ENCODE peak calls at places on chromosomes 2 and 18, in six cellular contexts. V, Y, J, U, F and A are unnamed samples.

GRCh38 chr2:20666364-20667150 is at the start of gene GDF7:
- DNase-seq in V (peak; percentile 72), Y (peak; percentile 68), J (peak; percentile 70), U (no peak), F (peak; percentile 46), A (peak; percentile 69)

GRCh38 chr2:174836345-174836999 is 72.2 kb upstream of the CHRNA1 start:
- DNase-seq in V (no peak), Y (no peak), J (no peak), U (no peak), F (no peak), A (no peak)

GRCh38 chr2:98869868-98870267 is 66.2 kb downstream of the CRACDL start:
- DNase-seq in V (no peak), Y (no peak), J (no peak), U (no peak), F (no peak), A (no peak)

GRCh38 chr2:176071330-176072291 is 12.2 kb downstream of the EVX2 start:
- DNase-seq in V (peak; percentile 54), Y (no peak), J (no peak), U (no peak), F (no peak), A (no peak)

GRCh38 chr18:35473562-35473961 is 24.2 kb downstream of the INO80C start:
- DNase-seq in V (no peak), Y (no peak), J (no peak), U (no peak), F (no peak), A (no peak)

GRCh38 chr2:215022418-215022817 is 116.0 kb downstream of the ABCA12 start:
- DNase-seq in V (no peak), Y (no peak), J (no peak), U (no peak), F (no peak), A (no peak)

GRCh38 chr18:9516437-9517064 is 41.2 kb downstream of the RALBP1 start:
- DNase-seq in V (no peak), Y (peak; percentile 51), J (no peak), U (peak; percentile 17), F (peak; percentile 14), A (no peak)

GRCh38 chr2:139007130-139007529 is 226.9 kb upstream of the NXPH2 start:
- DNase-seq in V (no peak), Y (no peak), J (no peak), U (no peak), F (no peak), A (no peak)

GRCh38 chr2:134252092-134252775 is 1.6 kb upstream of the MGAT5 start:
- DNase-seq in V (no peak), Y (no peak), J (no peak), U (no peak), F (no peak), A (no peak)

GRCh38 chr2:107336536-107336935 is 450.6 kb upstream of the ST6GAL2 start:
- DNase-seq in V (no peak), Y (no peak), J (no peak), U (no peak), F (no peak), A (no peak)

GRCh38 chr18:74283255-74283554 is 8.6 kb downstream of the CYB5A start:
- DNase-seq in V (no peak), Y (no peak), J (no peak), U (no peak), F (no peak), A (no peak)

GRCh38 chr18:48781041-48781989 is 169.4 kb downstream of the SMAD7 start:
- DNase-seq in V (no peak), Y (peak; percentile 89), J (no peak), U (no peak), F (peak; percentile 92), A (no peak)

GRCh38 chr2:102698369-102699111 is 63.3 kb upstream of the TMEM182 start:
- DNase-seq in V (no peak), Y (peak; percentile 33), J (no peak), U (no peak), F (no peak), A (no peak)

GRCh38 chr18:24138281-24138883 is 480 bp upstream of the CABYR start:
- DNase-seq in V (no peak), Y (no peak), J (no peak), U (no peak), F (no peak), A (no peak)

GRCh38 chr2:95359501-95359930 is 43.0 kb upstream of the FAHD2A start:
- DNase-seq in V (peak; percentile 22), Y (no peak), J (no peak), U (no peak), F (no peak), A (no peak)

GRCh38 chr2:211534655-211535054 is 978.3 kb downstream of the CPS1 start:
- DNase-seq in V (no peak), Y (no peak), J (no peak), U (no peak), F (no peak), A (no peak)
- TF ChIP-seq POLR2A in V (no peak), Y (no peak), J (no peak), U (no peak), F (no peak), A (no peak)

GRCh38 chr18:76564636-76565237 is 69.7 kb upstream of the ZNF516 start:
- DNase-seq in V (peak; percentile 40), Y (no peak), J (no peak), U (no peak), F (no peak), A (no peak)

GRCh38 chr18:76564117-76564516 is 69.1 kb upstream of the ZNF516 start:
- DNase-seq in V (peak; percentile 4), Y (no peak), J (no peak), U (no peak), F (no peak), A (no peak)

GRCh38 chr18:76567835-76568445 is 72.9 kb upstream of the ZNF516 start:
- DNase-seq in V (no peak), Y (no peak), J (no peak), U (no peak), F (no peak), A (no peak)

GRCh38 chr18:76566987-76567386 is 71.9 kb upstream of the ZNF516 start:
- DNase-seq in V (no peak), Y (no peak), J (no peak), U (no peak), F (no peak), A (no peak)

DNA sequence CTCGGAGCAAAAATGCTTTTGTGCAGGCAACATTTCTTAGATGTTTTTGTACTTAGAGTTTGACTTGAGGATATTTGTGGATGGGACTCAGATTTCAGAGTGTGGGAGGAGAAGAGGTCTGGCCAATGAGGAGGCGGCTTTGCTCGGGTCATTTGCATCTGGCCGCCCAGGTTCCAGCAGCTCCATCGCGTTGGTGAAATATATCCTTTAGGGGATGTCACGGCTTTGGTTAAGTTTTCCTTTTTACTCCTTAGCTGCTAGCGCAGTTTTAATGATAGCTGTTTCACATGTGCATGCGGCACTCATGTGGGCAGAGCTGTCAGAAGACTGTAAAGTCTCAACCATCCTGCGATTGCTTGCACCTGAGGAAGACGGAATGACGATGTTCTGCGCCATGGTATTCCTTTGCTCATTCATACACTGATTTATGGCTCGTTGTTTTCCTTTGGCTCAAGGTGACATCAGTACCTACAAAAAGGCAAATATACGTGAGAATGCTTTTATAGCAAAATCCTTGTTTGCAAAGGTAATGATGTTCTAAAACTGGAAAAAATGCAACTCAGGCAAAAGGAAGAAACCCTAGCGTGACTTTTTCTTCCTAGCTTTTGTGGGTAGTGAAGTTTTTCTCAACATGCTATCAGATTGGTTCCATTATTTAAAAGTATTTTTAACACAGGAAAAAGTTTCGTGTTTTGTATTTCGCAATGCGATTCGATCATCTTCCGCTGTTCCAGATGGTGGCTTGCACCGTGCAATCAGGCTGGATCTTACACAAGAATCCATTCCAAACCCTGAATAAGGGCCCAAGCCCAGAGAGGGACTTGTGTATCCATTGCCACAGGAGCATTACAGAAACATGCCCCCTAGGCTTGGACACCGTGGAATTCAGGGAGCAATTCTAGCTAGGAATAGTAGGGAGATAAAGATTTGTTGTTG is 70.5 kb upstream of the ZNF516 start:
- DNase-seq in V (peak; percentile 48), Y (peak; percentile 15), J (no peak), U (no peak), F (peak; percentile 63), A (no peak)
- TF ChIP-seq POLR2AphosphoS5 in V (no peak), Y (no peak), J (no peak), U (no peak), F (no peak), A (no peak)

DNA sequence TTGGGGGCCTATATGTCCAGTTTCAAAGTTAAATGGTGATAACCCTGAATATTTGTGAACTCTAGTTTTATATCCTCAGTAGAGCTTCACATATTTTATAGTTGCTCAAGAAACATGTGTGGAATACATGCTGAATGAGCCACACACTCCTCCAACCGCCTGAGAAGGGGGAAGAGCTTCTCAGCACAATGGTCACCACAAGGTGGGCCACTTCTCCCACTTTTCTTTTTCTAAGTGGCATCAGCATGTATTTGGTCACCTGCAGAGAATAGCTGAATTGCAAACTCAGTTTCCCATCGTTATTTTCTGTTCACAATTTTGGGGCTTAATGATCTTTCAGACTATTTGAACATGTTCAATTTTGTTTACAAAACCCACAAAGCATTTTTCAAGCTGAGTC is 340.5 kb downstream of the PARD3B start:
- DNase-seq in V (no peak), Y (no peak), J (no peak), U (no peak), F (peak; percentile 6), A (no peak)
- TF ChIP-seq TAF1 in V (no peak), Y (no peak), J (no peak), U (no peak), F (no peak), A (no peak)

DNA sequence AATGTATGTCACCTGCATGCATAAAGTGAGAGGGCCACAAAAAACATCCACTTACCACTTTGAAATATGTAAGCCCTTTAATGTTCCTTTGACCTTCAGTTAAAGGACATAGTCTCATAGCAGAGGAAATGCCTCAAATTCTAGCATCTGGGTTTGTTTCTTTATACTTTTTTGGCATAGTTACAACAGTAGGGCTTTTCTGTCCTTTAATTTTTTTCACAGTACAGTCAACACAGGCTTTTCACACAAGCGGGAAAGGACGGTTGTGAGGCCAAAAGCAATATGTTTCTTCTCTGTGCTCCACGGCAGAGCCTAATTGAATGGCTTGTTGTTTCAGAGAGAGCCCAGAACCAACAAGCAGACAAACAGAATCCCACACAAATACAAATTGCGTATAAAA is 57.6 kb downstream of the CRIM1 start:
- DNase-seq in V (no peak), Y (no peak), J (no peak), U (no peak), F (peak; percentile 36), A (no peak)
- TF ChIP-seq POLR2A in V (no peak), Y (no peak), J (no peak), U (no peak), F (no peak), A (no peak)

DNA sequence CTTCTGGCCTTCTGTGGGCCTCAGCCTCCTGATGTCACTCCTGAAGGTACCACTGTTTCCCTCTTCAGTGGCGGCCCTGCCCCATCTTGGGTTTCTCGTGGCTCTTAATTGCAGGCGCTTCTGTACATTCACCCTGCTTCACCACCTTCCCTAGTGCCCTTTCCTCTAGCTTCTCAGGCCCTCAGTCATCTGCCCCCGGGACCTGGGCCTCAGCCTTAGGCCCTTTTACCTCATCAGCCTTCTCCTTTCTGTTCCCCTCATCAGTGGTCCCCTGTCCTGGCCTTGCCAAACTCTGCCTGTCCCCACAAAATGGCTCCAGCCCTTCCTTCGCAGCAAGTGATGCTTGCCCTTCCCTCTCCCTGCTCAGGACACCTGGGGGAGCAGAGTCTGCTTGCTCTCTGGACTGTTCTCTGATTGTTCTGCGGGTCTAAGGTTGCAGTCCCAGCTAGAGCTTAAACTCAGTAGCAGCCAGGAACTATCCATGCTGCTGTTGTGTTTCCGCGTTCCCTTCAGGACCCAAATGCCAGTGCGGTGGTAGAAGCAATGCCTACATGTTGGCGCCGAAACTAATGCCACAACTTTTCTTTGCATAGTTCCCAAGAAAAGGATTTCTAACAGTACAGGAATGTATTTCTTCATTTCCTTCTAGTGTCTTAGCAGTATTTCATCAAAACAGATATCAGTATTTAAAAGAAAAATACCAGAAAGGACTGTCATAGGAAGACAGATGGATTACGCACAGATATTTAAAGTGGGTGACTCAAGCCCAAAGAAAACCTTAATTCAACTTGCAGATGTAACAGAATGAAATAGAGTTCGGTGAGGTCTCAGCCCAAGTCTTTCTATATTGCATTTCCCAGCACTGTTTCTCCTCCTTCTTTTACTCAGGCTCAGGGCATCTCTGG is 7.5 kb downstream of the ASB1 start:
- DNase-seq in V (no peak), Y (no peak), J (no peak), U (no peak), F (no peak), A (no peak)
- TF ChIP-seq POLR2AphosphoS5 in V (no peak), Y (no peak), J (no peak), U (no peak), F (no peak), A (no peak)